ENCODE peak calls at places on chromosomes 11 and 22, in ten cellular contexts. Y, I, D, Z, W, K, S, L, J and A are unnamed samples.

GRCh38 chr11:126163779-126164178 is 47.7 kb downstream of the RPUSD4 start:
- DNase-seq in Y (no peak), I (no peak), D (no peak), Z (no peak), W (no peak), K (no peak), S (no peak), L (no peak), J (no peak), A (no peak)

GRCh38 chr11:122069946-122070345 is 46.1 kb downstream of the BLID start:
- DNase-seq in Y (no peak), I (peak), D (peak), Z (peak), W (peak), K (peak), S (no peak), L (peak), J (no peak), A (peak)

GRCh38 chr11:70481625-70482528 is 83.5 kb downstream of the CTTN start:
- DNase-seq in Y (no peak), I (no peak), D (no peak), Z (peak), W (peak), K (no peak), S (no peak), L (no peak), J (peak), A (peak)

GRCh38 chr11:30432716-30433115 is 109.8 kb downstream of the ARL14EP start:
- DNase-seq in Y (no peak), I (no peak), D (no peak), Z (no peak), W (no peak), K (no peak), S (no peak), L (no peak), J (no peak), A (no peak)

GRCh38 chr11:14144905-14145304 is 182.4 kb downstream of the SPON1 start:
- DNase-seq in Y (no peak), I (no peak), D (no peak), Z (no peak), W (no peak), K (no peak), S (no peak), L (no peak), J (no peak), A (no peak)

GRCh38 chr22:47165338-47165931 is 403.0 kb downstream of the TBC1D22A start:
- DNase-seq in Y (no peak), I (no peak), D (no peak), Z (no peak), W (no peak), K (no peak), S (no peak), L (no peak), J (no peak), A (no peak)

GRCh38 chr11:35549787-35550186 is 24.4 kb upstream of the PAMR1 start:
- DNase-seq in Y (no peak), I (peak), D (no peak), Z (peak), W (no peak), K (peak), S (no peak), L (peak), J (no peak), A (peak)

GRCh38 chr11:34234086-34234740 is 123.6 kb downstream of the ABTB2 start:
- DNase-seq in Y (peak), I (peak), D (no peak), Z (peak), W (no peak), K (no peak), S (peak), L (no peak), J (no peak), A (no peak)

GRCh38 chr22:30314918-30315317 is 11.8 kb downstream of the TBC1D10A start:
- DNase-seq in Y (no peak), I (no peak), D (no peak), Z (no peak), W (no peak), K (no peak), S (peak), L (no peak), J (no peak), A (no peak)

GRCh38 chr11:117824571-117825537 is at the start of gene FXYD2:
- DNase-seq in Y (no peak), I (no peak), D (no peak), Z (no peak), W (peak), K (no peak), S (no peak), L (no peak), J (peak), A (no peak)